ENCODE peak calls at places on chromosomes 2 and 18, in ten cellular contexts. Q is IMR-90; A is tibial artery; R is neuronal stem cell; I is tibial nerve; K is uterus; U is naive thymus-derived CD4-positive, alpha-beta T cell; B is ascending aorta; V is HepG2; X is prostate gland. N is an unnamed sample. For H3K4me1, the result is how much of the 10 kb centered on the place peaks cover.

GRCh38 chr2:120939595-120940318 is 204.1 kb downstream of the GLI2 start:
- DNase-seq in Q (peak), A (no peak), R (no peak), I (no peak), K (no peak), U (no peak), B (no peak), V (no peak), X (no peak), N (no peak)

GRCh38 chr2:28168376-28168775 is 224.3 kb upstream of the FOSL2 start:
- DNase-seq in Q (no peak), A (no peak), R (no peak), I (no peak), K (no peak), U (no peak), B (no peak), V (no peak), X (no peak), N (no peak)

GRCh38 chr2:47070920-47071824 is 83.9 kb downstream of the STPG4 start:
- DNase-seq in Q (peak), A (peak), R (no peak), I (peak), K (peak), U (no peak), B (peak), V (peak), X (peak), N (peak)

GRCh38 chr2:11296401-11296800 is 48.0 kb downstream of the ROCK2 start:
- DNase-seq in Q (no peak), A (no peak), R (no peak), I (no peak), K (no peak), U (no peak), B (no peak), V (no peak), X (no peak), N (no peak)

GRCh38 chr2:6626406-6627012 is 239.2 kb downstream of the CMPK2 start:
- DNase-seq in Q (peak), A (no peak), R (no peak), I (no peak), K (no peak), U (no peak), B (no peak), V (no peak), X (no peak), N (no peak)

GRCh38 chr2:120390381-120391055 is 44.6 kb downstream of the INHBB start:
- DNase-seq in Q (no peak), A (peak), R (no peak), I (no peak), K (no peak), U (no peak), B (no peak), V (no peak), X (no peak), N (no peak)

GRCh38 chr2:148021059-148021985 is at the start of gene MBD5:
- DNase-seq in Q (peak), A (no peak), R (no peak), I (peak), K (peak), U (peak), B (no peak), V (peak), X (peak), N (peak)

GRCh38 chr18:35371412-35372195 is 5.5 kb downstream of the ZNF396 start:
- DNase-seq in Q (peak), A (no peak), R (no peak), I (no peak), K (no peak), U (no peak), B (no peak), V (no peak), X (no peak), N (no peak)

GRCh38 chr2:17813742-17814458 is 2.4 kb upstream of the MSGN1 start:
- DNase-seq in Q (no peak), A (no peak), R (no peak), I (peak), K (peak), U (no peak), B (no peak), V (no peak), X (no peak), N (no peak)

GRCh38 chr18:58484989-58485962 is 143.6 kb downstream of the ALPK2 start:
- DNase-seq in Q (no peak), A (no peak), R (peak), I (no peak), K (no peak), U (no peak), B (no peak), V (no peak), X (peak), N (no peak)

GRCh38 chr2:36663851-36664715 is 32.4 kb upstream of the VIT start:
- DNase-seq in Q (peak), A (no peak), R (peak), I (peak), K (peak), U (no peak), B (no peak), V (peak), X (peak), N (no peak)

GRCh38 chr2:161400076-161400475 is 16.0 kb upstream of the TBR1 start:
- DNase-seq in Q (peak), A (no peak), R (no peak), I (no peak), K (no peak), U (no peak), B (no peak), V (no peak), X (no peak), N (no peak)

GRCh38 chr2:28610583-28611201 is 114.8 kb downstream of the PLB1 start:
- DNase-seq in Q (peak), A (peak), R (no peak), I (no peak), K (peak), U (no peak), B (peak), V (peak), X (peak), N (no peak)

GRCh38 chr18:71849407-71849806 is 694.7 kb downstream of the CBLN2 start:
- DNase-seq in Q (no peak), A (no peak), R (no peak), I (no peak), K (no peak), U (no peak), B (no peak), V (no peak), X (no peak), N (no peak)

GRCh38 chr2:219983836-219984235 is 356.4 kb downstream of the SLC4A3 start:
- DNase-seq in Q (peak), A (no peak), R (no peak), I (no peak), K (no peak), U (no peak), B (no peak), V (no peak), X (no peak), N (no peak)

GRCh38 chr18:44743626-44744025 is 62.9 kb downstream of the SETBP1 start:
- DNase-seq in Q (no peak), A (no peak), R (no peak), I (no peak), K (no peak), U (no peak), B (no peak), V (no peak), X (no peak), N (no peak)

GRCh38 chr2:37143986-37144385 is 12.8 kb downstream of the EIF2AK2 start:
- DNase-seq in Q (peak), A (no peak), R (no peak), I (no peak), K (no peak), U (no peak), B (no peak), V (no peak), X (no peak), N (no peak)

GRCh38 chr2:174585657-174586056 is 11.9 kb downstream of the WIPF1 start:
- DNase-seq in Q (no peak), A (no peak), R (no peak), I (no peak), K (no peak), U (no peak), B (no peak), V (no peak), X (no peak), N (no peak)

GRCh38 chr2:174580951-174581350 is 16.7 kb downstream of the WIPF1 start:
- DNase-seq in Q (no peak), A (no peak), R (no peak), I (peak), K (no peak), U (no peak), B (no peak), V (no peak), X (no peak), N (no peak)

GRCh38 chr2:174577967-174578589 is 19.5 kb downstream of the WIPF1 start:
- DNase-seq in Q (peak), A (no peak), R (no peak), I (no peak), K (no peak), U (peak), B (no peak), V (no peak), X (no peak), N (peak)

GRCh38 chr2:174585111-174585510 is 12.5 kb downstream of the WIPF1 start:
- DNase-seq in Q (peak), A (no peak), R (no peak), I (no peak), K (no peak), U (no peak), B (no peak), V (peak), X (peak), N (no peak)

GRCh38 chr2:174581543-174581942 is 16.1 kb downstream of the WIPF1 start:
- DNase-seq in Q (no peak), A (no peak), R (no peak), I (no peak), K (no peak), U (no peak), B (no peak), V (no peak), X (no peak), N (no peak)
- H3K4me1 ChIP-seq in Q (under half), A (under half), R (under half), I (under half), K (under half), U (half or more), B (under half), V (under half), X (under half), N (half or more)

DNA sequence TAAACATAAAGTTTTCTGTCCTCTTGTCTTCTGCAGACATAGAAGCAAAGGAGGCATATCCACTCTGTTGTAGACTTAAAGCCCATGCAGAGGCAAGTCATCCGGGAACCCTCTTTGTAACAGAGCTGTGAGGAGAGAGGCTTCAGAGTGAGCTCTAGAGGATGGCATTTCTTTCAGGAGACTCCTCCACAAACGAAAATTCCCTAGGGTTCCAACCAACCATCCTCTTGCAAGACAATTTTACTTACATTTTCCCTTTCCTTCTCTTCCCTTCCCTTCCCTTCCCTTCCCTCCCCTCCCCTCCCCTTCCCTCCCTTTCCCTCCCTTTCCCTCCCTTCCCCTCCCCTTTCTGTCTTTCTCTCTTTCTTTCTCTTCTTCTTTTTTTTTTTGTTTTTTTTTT is 446.3 kb upstream of the MAP2 start:
- DNase-seq in Q (no peak), A (no peak), R (no peak), I (no peak), K (no peak), U (no peak), B (no peak), V (no peak), X (no peak), N (no peak)
- H3K4me3 ChIP-seq in Q (no peak), A (no peak), R (no peak), I (no peak), K (no peak), U (no peak), B (no peak), V (no peak), X (no peak), N (no peak)

GRCh38 chr2:48229063-48229462 is 300.9 kb upstream of the STON1 start:
- DNase-seq in Q (no peak), A (no peak), R (no peak), I (no peak), K (no peak), U (no peak), B (no peak), V (no peak), X (no peak), N (no peak)
- H3K27ac ChIP-seq in Q (no peak), A (no peak), R (no peak), I (no peak), K (no peak), U (no peak), B (no peak), V (no peak), X (no peak), N (no peak)

GRCh38 chr2:238228700-238229099 is 11.1 kb downstream of the HES6 start:
- DNase-seq in Q (peak), A (no peak), R (no peak), I (no peak), K (peak), U (no peak), B (no peak), V (no peak), X (no peak), N (no peak)
- H3K4me1 ChIP-seq in Q (under half), A (under half), R (under half), I (under half), K (under half), U (under half), B (under half), V (under half), X (under half), N (under half)

GRCh38 chr18:10838594-10838993 is 310.8 kb downstream of the PIEZO2 start:
- DNase-seq in Q (peak), A (no peak), R (no peak), I (no peak), K (no peak), U (no peak), B (no peak), V (no peak), X (no peak), N (no peak)
- H3K4me3 ChIP-seq in Q (no peak), A (no peak), R (no peak), I (no peak), K (no peak), U (no peak), B (no peak), V (no peak), X (no peak), N (no peak)

GRCh38 chr2:60505240-60505639 is 48.2 kb downstream of the BCL11A start:
- DNase-seq in Q (no peak), A (no peak), R (no peak), I (no peak), K (no peak), U (no peak), B (no peak), V (no peak), X (peak), N (no peak)
- H3K27ac ChIP-seq in Q (no peak), A (no peak), R (no peak), I (no peak), K (no peak), U (no peak), B (no peak), V (no peak), X (peak), N (no peak)

GRCh38 chr18:9117980-9118841 is 15.7 kb downstream of the NDUFV2 start:
- DNase-seq in Q (no peak), A (no peak), R (no peak), I (no peak), K (no peak), U (peak), B (no peak), V (no peak), X (no peak), N (peak)
- H3K4me1 ChIP-seq in Q (under half), A (under half), R (under half), I (half or more), K (under half), U (half or more), B (half or more), V (under half), X (under half), N (half or more)

DNA sequence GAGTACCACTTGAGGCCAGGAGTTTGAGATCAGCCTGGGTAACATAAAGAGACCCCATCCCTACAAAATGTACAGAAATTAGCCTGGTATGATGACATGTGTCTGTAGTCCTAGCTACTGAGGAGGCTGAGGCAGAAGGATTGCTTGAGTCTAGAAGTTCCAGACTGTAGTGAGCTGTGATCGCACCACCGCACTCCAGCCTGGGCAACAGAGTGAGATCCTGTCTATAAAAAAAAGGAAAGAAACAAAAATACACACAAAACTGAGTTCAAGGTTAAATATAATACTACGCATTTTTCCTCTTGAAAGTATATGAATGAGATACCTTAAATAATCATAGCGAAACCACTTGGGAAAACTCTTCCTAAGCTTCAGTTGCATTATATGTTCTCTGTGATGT is 94.0 kb downstream of the LDLRAD4 start:
- DNase-seq in Q (no peak), A (no peak), R (no peak), I (no peak), K (no peak), U (no peak), B (no peak), V (no peak), X (no peak), N (no peak)
- H3K4me3 ChIP-seq in Q (no peak), A (no peak), R (no peak), I (no peak), K (no peak), U (no peak), B (no peak), V (no peak), X (no peak), N (no peak)